ENCODE peak calls at places on chromosome 22, in four cellular contexts. K is H9, Y is PC-3, M is fibroblast of lung. W is an unnamed sample.

GRCh38 chr22:28538922-28539321 is 140.7 kb downstream of the TTC28 start:
- DNase-seq in K (no peak), Y (no peak), M (no peak), W (no peak)

GRCh38 chr22:20777420-20778177 is 3.7 kb downstream of the SERPIND1 start:
- DNase-seq in K (no peak), Y (peak), M (peak), W (peak)

GRCh38 chr22:31327786-31328544 is 18.2 kb downstream of the PATZ1 start:
- DNase-seq in K (no peak), Y (no peak), M (no peak), W (no peak)

GRCh38 chr22:40620464-40621046 is 16.0 kb downstream of the MRTFA start:
- DNase-seq in K (no peak), Y (peak), M (peak), W (no peak)

GRCh38 chr22:37121887-37122591 is 12.5 kb upstream of the TMPRSS6 start:
- DNase-seq in K (peak), Y (peak), M (peak), W (no peak)

GRCh38 chr22:17587631-17588030 is 24.3 kb downstream of the SLC25A18 start:
- DNase-seq in K (no peak), Y (no peak), M (no peak), W (no peak)

GRCh38 chr22:21450320-21450831 is 16.8 kb upstream of the TMEM191C start:
- DNase-seq in K (peak), Y (no peak), M (no peak), W (no peak)

GRCh38 chr22:26428515-26429457 is at the start of gene ASPHD2:
- DNase-seq in K (peak), Y (peak), M (peak), W (peak)

GRCh38 chr22:20545681-20546521 is 38.5 kb downstream of the MED15 start:
- DNase-seq in K (no peak), Y (no peak), M (no peak), W (no peak)

GRCh38 chr22:38735465-38736256 is 20.1 kb downstream of the SUN2 start:
- DNase-seq in K (no peak), Y (no peak), M (no peak), W (no peak)

GRCh38 chr22:33787645-33788456 is 132.4 kb downstream of the LARGE1 start:
- DNase-seq in K (no peak), Y (no peak), M (no peak), W (no peak)

GRCh38 chr22:42080287-42080686 is 787 bp downstream of the SMDT1 start:
- DNase-seq in K (no peak), Y (peak), M (peak), W (no peak)

GRCh38 chr22:26174280-26174679 is 5.0 kb downstream of the SEZ6L start:
- DNase-seq in K (peak), Y (peak), M (no peak), W (no peak)

GRCh38 chr22:33746501-33746928 is 173.8 kb downstream of the LARGE1 start:
- DNase-seq in K (no peak), Y (no peak), M (no peak), W (no peak)

GRCh38 chr22:49404576-49405199 is 423.0 kb downstream of the BRD1 start:
- DNase-seq in K (peak), Y (no peak), M (no peak), W (no peak)

GRCh38 chr22:40718250-40719204 is 39.2 kb downstream of the MCHR1 start:
- DNase-seq in K (no peak), Y (no peak), M (no peak), W (no peak)

GRCh38 chr22:39306456-39307361 is 12.7 kb downstream of the RPL3 start:
- DNase-seq in K (peak), Y (peak), M (no peak), W (no peak)

DNA sequence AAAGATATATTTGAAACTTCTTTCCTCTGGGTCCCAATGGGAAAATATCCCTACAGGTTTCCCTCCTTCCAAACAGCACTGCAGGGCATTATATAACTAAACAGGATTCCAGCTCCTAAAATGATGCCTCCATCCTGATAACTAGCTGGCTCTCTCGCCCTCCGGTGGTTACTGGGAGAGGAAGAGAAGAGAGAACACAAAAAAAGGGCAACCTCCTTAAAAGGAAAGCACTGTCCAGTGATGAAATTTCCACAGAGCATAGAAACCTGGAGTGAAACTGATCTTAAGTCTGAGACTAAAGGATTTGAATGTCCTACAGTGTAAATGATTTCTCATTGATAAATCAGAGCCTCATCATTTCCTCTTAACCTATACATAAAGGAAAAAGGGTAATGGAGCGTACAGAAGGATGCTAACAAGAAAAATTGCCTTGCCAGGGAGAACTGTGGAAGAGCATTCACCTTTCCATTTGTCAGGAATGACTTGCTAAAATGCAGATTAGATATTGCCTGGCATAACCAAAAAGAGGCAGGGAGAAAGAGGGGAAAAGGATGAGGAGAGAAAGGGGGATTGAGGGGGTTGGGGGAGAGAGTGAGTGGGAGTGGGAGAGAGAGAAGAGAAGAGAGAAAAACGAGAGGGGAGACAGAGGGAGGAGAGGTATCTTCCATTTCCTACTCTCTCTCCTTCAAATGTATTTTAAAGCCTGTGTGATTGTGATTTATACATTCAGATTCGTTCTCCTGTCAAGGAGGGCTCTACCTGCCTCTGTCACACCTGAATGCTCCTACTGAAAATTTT is 121.4 kb downstream of the APOL5 start:
- DNase-seq in K (no peak), Y (peak), M (peak), W (peak)
- TF ChIP-seq CTCF in K (peak), Y (peak), M (peak), W (peak)

GRCh38 chr22:45598596-45599217 is 72.9 kb upstream of the ATXN10 start:
- DNase-seq in K (no peak), Y (no peak), M (no peak), W (no peak)

GRCh38 chr22:45590262-45590661 is 81.4 kb upstream of the ATXN10 start:
- DNase-seq in K (no peak), Y (no peak), M (no peak), W (no peak)

GRCh38 chr22:45597460-45598192 is 74.0 kb upstream of the ATXN10 start:
- DNase-seq in K (no peak), Y (peak), M (no peak), W (no peak)

GRCh38 chr22:45589556-45589955 is 82.1 kb upstream of the ATXN10 start:
- DNase-seq in K (no peak), Y (no peak), M (no peak), W (no peak)

GRCh38 chr22:45594123-45594941 is 77.3 kb upstream of the ATXN10 start:
- DNase-seq in K (no peak), Y (no peak), M (no peak), W (no peak)
- TF ChIP-seq CTCF in K (no peak), Y (no peak), M (no peak), W (no peak)

DNA sequence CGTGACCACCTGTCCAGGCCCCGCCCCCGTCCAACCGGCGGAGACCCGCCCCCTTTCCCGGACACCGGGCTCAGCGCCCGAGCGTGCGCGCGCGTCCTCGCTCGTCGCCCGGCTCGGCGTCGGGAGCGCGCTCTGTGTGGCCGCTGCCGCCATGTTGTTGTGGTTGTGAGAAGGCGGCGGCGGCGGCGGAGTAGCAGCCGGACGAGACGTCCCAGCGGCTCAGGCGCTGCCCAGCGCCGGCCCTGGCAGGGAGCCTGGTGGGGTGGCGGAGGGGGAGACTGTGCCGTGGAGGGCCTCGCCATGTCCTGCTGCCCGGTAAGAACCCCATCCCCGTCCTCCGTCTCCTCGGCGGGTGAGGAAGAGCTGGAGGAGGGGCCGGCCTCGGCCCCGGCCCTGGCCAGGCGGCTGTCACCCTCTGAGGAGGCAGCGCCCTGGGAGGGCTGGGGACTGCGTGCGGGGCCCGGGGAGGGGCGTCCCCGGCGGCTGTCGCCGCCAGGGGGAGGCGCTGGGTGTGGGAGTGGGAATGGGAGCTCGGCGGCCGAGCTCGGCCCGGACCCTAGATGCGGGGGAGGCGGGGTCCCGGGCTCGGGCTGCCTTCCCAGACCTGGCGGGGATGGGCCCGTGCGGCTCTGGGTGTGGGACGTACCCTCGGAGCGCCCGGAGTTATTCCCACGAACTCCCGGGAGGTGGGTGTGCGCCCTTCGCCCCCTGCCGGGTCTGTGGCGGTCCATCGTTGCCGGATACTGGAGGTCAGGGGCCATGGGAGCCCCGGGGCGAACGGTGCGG is at the start of gene MTMR3:
- DNase-seq in K (peak), Y (peak), M (peak), W (peak)
- TF ChIP-seq CTCF in K (peak), Y (peak), M (peak), W (peak)

GRCh38 chr22:50699754-50700386 is 27.2 kb downstream of the SHANK3 start:
- DNase-seq in K (peak), Y (no peak), M (no peak), W (no peak)
- TF ChIP-seq CTCF in K (peak), Y (no peak), M (peak), W (peak)

GRCh38 chr22:43272869-43273318 is 70.3 kb downstream of the SCUBE1 start:
- DNase-seq in K (peak), Y (no peak), M (no peak), W (no peak)
- TF ChIP-seq CTCF in K (peak), Y (no peak), M (no peak), W (no peak)

DNA sequence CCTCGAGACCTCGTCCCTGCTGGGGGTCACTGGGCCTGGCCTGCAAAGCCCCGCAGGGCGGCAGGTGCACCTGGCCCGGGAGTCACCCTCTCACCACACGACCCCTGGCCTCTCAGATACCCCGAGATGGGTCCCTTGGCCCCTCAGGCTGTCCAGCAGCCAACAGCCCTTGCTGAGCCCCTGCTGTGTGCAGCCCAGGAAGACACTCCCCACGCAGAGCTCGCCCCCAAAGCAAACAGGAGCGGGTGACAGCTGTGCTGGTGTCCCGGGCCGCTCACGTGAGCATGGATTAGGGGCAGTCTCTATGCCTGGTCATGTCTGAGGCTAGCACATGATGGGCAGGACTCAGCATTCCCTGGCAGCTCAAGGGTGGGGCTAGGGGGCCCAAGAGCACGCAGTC is 31.3 kb downstream of the WNT7B start:
- DNase-seq in K (no peak), Y (no peak), M (no peak), W (no peak)
- TF ChIP-seq CTCF in K (no peak), Y (no peak), M (no peak), W (no peak)

GRCh38 chr22:32411388-32411787 is 659 bp downstream of the RTCB start:
- DNase-seq in K (no peak), Y (peak), M (peak), W (no peak)

GRCh38 chr22:32410459-32410858 is 1.6 kb downstream of the RTCB start:
- DNase-seq in K (no peak), Y (peak), M (no peak), W (no peak)

GRCh38 chr22:32411829-32412592 is at the start of gene RTCB:
- DNase-seq in K (peak), Y (peak), M (peak), W (peak)

GRCh38 chr22:32416556-32417085 is 4.6 kb upstream of the RTCB start:
- DNase-seq in K (no peak), Y (no peak), M (no peak), W (no peak)

GRCh38 chr22:32413715-32414114 is 1.7 kb upstream of the RTCB start:
- DNase-seq in K (no peak), Y (peak), M (peak), W (no peak)
- TF ChIP-seq CTCF in K (peak), Y (peak), M (peak), W (peak)

GRCh38 chr22:22884010-22884887 is 3.4 kb upstream of the IGLL5 start:
- DNase-seq in K (peak), Y (peak), M (peak), W (no peak)
- TF ChIP-seq CTCF in K (peak), Y (peak), M (peak), W (peak)

GRCh38 chr22:45553333-45554039 is 50.8 kb downstream of the FBLN1 start:
- DNase-seq in K (peak), Y (peak), M (peak), W (peak)

GRCh38 chr22:45551310-45552016 is 48.8 kb downstream of the FBLN1 start:
- DNase-seq in K (no peak), Y (no peak), M (peak), W (no peak)

GRCh38 chr22:45554040-45554406 is 51.3 kb downstream of the FBLN1 start:
- DNase-seq in K (no peak), Y (no peak), M (no peak), W (no peak)

GRCh38 chr22:45552017-45552411 is 49.3 kb downstream of the FBLN1 start:
- DNase-seq in K (peak), Y (no peak), M (no peak), W (no peak)

GRCh38 chr22:45552580-45553332 is 50.1 kb downstream of the FBLN1 start:
- DNase-seq in K (peak), Y (no peak), M (peak), W (no peak)
- TF ChIP-seq CTCF in K (peak), Y (no peak), M (peak), W (peak)

W was measured in astrocyte of the cerebellum.